ENCODE peak calls at places on chromosomes 13 and 19, in ten cellular contexts. Q is right lobe of liver, U is GM06990, A is neural progenitor cell, J is GM23338, O is AG04450, W is colonic mucosa, V is psoas muscle, B is heart right ventricle, I is IMR-90. M is an unnamed sample.

GRCh38 chr13:95368998-95369397 is 67.7 kb upstream of the ABCC4 start:
- DNase-seq in Q (no peak), U (no peak), A (no peak), J (no peak), O (no peak), W (no peak), V (no peak), B (no peak), I (no peak), M (no peak)

GRCh38 chr19:19405919-19406877 is 723 bp downstream of the GATAD2A start:
- DNase-seq in Q (peak; percentile 68), U (peak; percentile 56), A (peak; percentile 80), J (peak; percentile 83), O (no peak), W (peak; percentile 59), V (peak; percentile 62), B (peak; percentile 58), I (peak; percentile 60), M (no peak)

GRCh38 chr19:16367269-16367683 is 42.6 kb downstream of the KLF2 start:
- DNase-seq in Q (no peak), U (peak; percentile 72), A (no peak), J (no peak), O (no peak), W (no peak), V (no peak), B (no peak), I (no peak), M (no peak)

GRCh38 chr13:51032831-51033230 is 78.2 kb downstream of the C13orf42 start:
- DNase-seq in Q (no peak), U (no peak), A (no peak), J (no peak), O (no peak), W (peak; percentile 4), V (no peak), B (no peak), I (no peak), M (no peak)

GRCh38 chr19:55685776-55686175 is 10.8 kb downstream of the EPN1 start:
- DNase-seq in Q (peak; percentile 35), U (no peak), A (no peak), J (no peak), O (no peak), W (no peak), V (no peak), B (no peak), I (no peak), M (no peak)

GRCh38 chr19:5667751-5668271 is 12.5 kb downstream of the MICOS13 start:
- DNase-seq in Q (peak; percentile 47), U (no peak), A (peak; percentile 40), J (peak; percentile 80), O (no peak), W (no peak), V (no peak), B (no peak), I (no peak), M (no peak)

GRCh38 chr19:54388001-54388802 is 23.5 kb upstream of the LAIR1 start:
- DNase-seq in Q (no peak), U (peak; percentile 72), A (no peak), J (peak; percentile 33), O (no peak), W (peak; percentile 22), V (no peak), B (no peak), I (no peak), M (no peak)

GRCh38 chr13:102658678-102659077 is 36.2 kb downstream of the METTL21C start:
- DNase-seq in Q (no peak), U (no peak), A (no peak), J (no peak), O (no peak), W (no peak), V (no peak), B (no peak), I (no peak), M (no peak)

DNA sequence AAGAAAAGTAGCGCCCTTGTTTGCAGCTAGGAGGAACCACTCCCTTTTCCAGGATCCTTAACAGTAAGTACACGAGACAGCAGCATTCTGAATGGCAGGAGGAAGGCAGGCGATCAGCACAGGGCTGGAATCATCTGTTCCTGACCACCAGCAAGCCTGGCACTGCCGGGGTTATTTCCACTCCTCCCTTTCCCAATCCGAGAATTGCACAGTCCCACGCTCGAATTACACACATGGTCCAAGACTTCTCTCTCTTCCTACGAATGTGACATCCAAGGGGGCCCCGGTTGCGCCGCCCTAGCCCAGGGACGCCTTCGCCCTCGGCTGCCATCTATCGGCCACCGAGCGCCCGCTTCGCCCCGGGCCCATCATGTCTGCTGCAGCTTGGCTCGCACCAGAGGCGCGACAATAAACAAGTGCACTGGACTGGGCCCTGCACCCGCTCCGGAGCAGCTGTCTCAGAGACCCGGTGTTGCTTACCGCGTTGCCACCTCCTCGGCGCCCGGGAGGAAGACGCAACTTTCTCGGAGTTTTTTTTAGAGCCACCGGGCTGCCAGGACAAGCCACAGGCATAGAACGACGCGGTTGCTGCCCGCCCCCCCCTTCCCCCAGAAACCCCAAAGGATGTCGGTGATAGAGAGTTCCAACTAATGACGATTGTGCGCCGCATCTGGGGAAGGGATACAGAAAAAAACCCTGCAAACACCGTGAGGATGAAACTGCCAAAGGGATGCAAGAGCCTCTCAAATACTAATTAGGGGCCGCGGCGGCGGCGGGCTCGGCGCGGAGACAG is at the start of gene SLITRK5:
- DNase-seq in Q (peak; percentile 77), U (peak; percentile 19), A (peak; percentile 90), J (peak; percentile 85), O (no peak), W (peak; percentile 73), V (peak; percentile 73), B (peak; percentile 44), I (peak; percentile 16), M (peak; percentile 63)
- H3K27me3 ChIP-seq in Q (peaks cover 30% of the 10 kb centered on the region), U (no peaks in the 10 kb centered on the region), A (peaks cover 62% of the 10 kb centered on the region), J (peaks cover 42% of the 10 kb centered on the region), O (peaks cover 24% of the 10 kb centered on the region), W (peaks cover 42% of the 10 kb centered on the region), V (no peaks in the 10 kb centered on the region), B (peaks cover 81% of the 10 kb centered on the region), I (peaks cover 25% of the 10 kb centered on the region), M (peaks cover 45% of the 10 kb centered on the region)

GRCh38 chr13:41568990-41569387 is 111.6 kb downstream of the RGCC start:
- DNase-seq in Q (no peak), U (no peak), A (no peak), J (no peak), O (no peak), W (no peak), V (no peak), B (no peak), I (peak; percentile 70), M (no peak)
- TF ChIP-seq CTCF in Q (no peak), U (no peak), A (no peak), J (no peak), O (peak; percentile 30), W (no peak), V (no peak), B (no peak), I (no peak), M (no peak)

DNA sequence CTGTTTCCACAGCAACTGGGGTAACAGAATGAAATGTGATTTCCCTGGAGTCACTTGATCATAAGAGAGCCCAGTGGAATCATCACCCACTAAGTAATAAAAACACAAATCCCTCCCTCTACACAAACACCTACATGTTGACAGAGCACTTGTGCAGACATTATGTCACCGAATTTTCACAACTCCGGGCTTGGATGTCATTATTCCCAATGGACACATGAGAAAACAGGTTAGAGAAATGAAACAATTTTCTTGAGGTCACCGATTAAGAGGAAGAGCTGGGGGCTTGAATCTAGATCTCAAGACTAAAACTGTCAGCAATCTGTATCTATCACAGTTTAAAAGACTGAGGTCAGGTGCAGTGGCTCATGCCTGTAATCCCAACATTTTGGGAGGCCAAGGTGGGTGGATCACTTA is 3.1 kb downstream of the XRCC1 start:
- DNase-seq in Q (no peak), U (no peak), A (no peak), J (no peak), O (no peak), W (no peak), V (no peak), B (no peak), I (no peak), M (no peak)
- H3K27me3 ChIP-seq in Q (no peaks in the 10 kb centered on the region), U (no peaks in the 10 kb centered on the region), A (no peaks in the 10 kb centered on the region), J (no peaks in the 10 kb centered on the region), O (no peaks in the 10 kb centered on the region), W (no peaks in the 10 kb centered on the region), V (no peaks in the 10 kb centered on the region), B (no peaks in the 10 kb centered on the region), I (no peaks in the 10 kb centered on the region), M (no peaks in the 10 kb centered on the region)

DNA sequence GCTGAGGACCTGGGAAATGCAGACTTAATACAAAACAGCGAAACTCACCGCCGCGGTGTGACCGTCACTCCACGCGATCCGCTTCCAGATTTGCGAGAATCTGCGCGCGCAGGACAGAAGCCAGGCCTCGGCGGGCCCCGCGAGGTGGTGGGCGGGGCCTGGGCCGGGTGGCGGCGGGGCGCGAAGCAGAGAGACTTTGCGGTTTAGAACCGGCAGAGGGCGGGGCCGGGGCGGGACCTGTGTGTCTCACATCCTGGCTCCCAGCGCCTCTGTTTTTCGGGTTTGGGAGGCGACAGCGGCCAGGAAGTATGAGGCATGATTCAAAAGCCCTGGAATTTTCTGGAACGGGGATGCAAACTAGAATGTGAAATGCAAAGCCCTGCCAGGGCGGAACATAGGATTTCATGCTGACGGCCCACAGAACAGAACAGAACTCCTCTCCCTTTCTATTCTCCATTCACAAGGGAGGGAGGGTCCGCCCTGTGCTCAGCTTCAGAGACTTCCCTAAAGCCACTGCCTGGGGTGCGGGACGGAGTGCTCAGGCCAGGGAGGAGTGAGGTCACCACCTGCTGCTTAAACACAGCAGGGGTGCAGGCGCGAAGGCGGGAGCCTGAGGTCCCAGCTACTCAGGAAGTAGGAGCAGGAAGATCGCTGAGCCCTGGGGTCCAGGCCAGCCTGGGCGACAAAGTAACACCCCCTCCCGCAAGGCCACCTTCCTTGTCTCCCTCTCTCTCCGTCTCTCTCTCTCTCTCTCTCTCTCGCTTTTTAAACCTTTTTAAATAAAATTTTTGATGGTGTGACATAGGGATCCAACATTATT is 44.2 kb downstream of the ZNF611 start:
- DNase-seq in Q (peak; percentile 92), U (peak; percentile 92), A (peak; percentile 95), J (peak; percentile 96), O (peak; percentile 80), W (peak; percentile 97), V (peak; percentile 96), B (peak; percentile 95), I (peak; percentile 93), M (peak; percentile 94)
- TF ChIP-seq CTCF in Q (peak; percentile 9), U (no peak), A (peak; percentile 29), J (peak; percentile 25), O (no peak), W (no peak), V (peak; percentile 30), B (peak; percentile 18), I (no peak), M (peak; percentile 31)

DNA sequence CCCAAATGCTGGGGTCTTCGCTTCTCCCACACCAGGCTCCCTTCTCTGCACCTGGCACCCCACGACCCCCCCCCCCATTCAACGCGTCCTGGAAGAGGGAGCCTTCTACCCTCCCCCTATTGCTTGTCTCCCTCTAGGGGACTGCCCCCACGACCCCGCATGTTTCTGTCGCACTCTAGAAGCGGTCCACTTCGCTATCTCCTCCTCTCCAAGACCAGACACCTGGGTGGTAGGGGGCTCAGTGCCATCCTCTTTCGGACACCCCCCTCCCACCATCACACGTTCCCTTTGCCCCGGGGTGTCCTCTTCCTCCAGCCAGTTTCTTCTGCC is 1.5 kb downstream of the TGFB1 start:
- DNase-seq in Q (no peak), U (no peak), A (no peak), J (no peak), O (no peak), W (no peak), V (peak; percentile 15), B (no peak), I (no peak), M (no peak)
- H3K27me3 ChIP-seq in Q (no peaks in the 10 kb centered on the region), U (no peaks in the 10 kb centered on the region), A (peaks cover 53% of the 10 kb centered on the region), J (peaks cover 42% of the 10 kb centered on the region), O (no peaks in the 10 kb centered on the region), W (peaks cover 7% of the 10 kb centered on the region), V (no peaks in the 10 kb centered on the region), B (peaks cover 5% of the 10 kb centered on the region), I (no peaks in the 10 kb centered on the region), M (no peaks in the 10 kb centered on the region)